ENCODE peak calls at places on chromosomes 6 and 20, in five cellular contexts. A is ecto neural progenitor cell; B is DMS153; V is fibroblast of the aortic adventitia; Q is activated T-cell treated with anti-CD3 and anti-CD28 coated beads, Interleukin-2, amount 50 U/mL, for 1 hour. P is an unnamed sample.

GRCh38 chr6:20763311-20763710 is 229.1 kb downstream of the CDKAL1 start:
- DNase-seq in B (no peak), V (no peak), Q (no peak), A (no peak), P (no peak)

GRCh38 chr20:57409316-57409671 is 18.1 kb downstream of the RBM38 start:
- DNase-seq in Q (no peak), A (no peak), V (no peak), B (no peak), P (no peak)

GRCh38 chr20:32153156-32153665 is 43.7 kb downstream of the TM9SF4 start:
- DNase-seq in A (no peak), Q (no peak), B (no peak), V (no peak), P (no peak)

GRCh38 chr6:4351857-4352669 is 216.7 kb upstream of the ECI2 start:
- DNase-seq in A (no peak), B (no peak), V (peak; percentile 98), Q (no peak), P (peak; percentile 68)

GRCh38 chr6:45472383-45472782 is 94.6 kb upstream of the SUPT3H start:
- DNase-seq in B (no peak), A (no peak), Q (no peak), V (peak; percentile 42), P (no peak)

GRCh38 chr6:117298941-117299340 is 33.6 kb downstream of the VGLL2 start:
- DNase-seq in Q (no peak), B (no peak), A (no peak), V (no peak), P (no peak)

GRCh38 chr20:10842116-10842515 is 168.3 kb upstream of the JAG1 start:
- DNase-seq in A (no peak), Q (no peak), B (peak; percentile 8), V (no peak), P (no peak)

GRCh38 chr6:160454303-160454702 is 106.1 kb downstream of the SLC22A3 start:
- DNase-seq in V (no peak), Q (no peak), A (no peak), B (no peak), P (no peak)

GRCh38 chr6:137403855-137404254 is 90.3 kb downstream of the OLIG3 start:
- DNase-seq in A (no peak), B (peak; percentile 65), Q (no peak), V (no peak), P (no peak)

GRCh38 chr20:22616551-22616950 is 32.2 kb upstream of the FOXA2 start:
- DNase-seq in A (no peak), B (no peak), V (no peak), Q (no peak), P (no peak)

GRCh38 chr6:163309491-163310026 is 105.0 kb upstream of the QKI start:
- DNase-seq in A (no peak), B (no peak), Q (no peak), V (no peak), P (no peak)

GRCh38 chr6:40450483-40450882 is 136.7 kb downstream of the LRFN2 start:
- DNase-seq in A (no peak), B (no peak), V (no peak), Q (no peak), P (no peak)

GRCh38 chr6:170434114-170434820 is 118.8 kb downstream of the PSMB1 start:
- DNase-seq in V (no peak), A (no peak), B (no peak), Q (no peak), P (no peak)

GRCh38 chr6:159899994-159900745 is 9.4 kb downstream of the MAS1 start:
- DNase-seq in A (no peak), B (no peak), Q (no peak), V (peak; percentile 72), P (no peak)

GRCh38 chr6:117540670-117541069 is 58.2 kb downstream of the DCBLD1 start:
- DNase-seq in B (no peak), A (no peak), Q (no peak), V (no peak), P (no peak)

GRCh38 chr6:127886603-127887002 is 14.3 kb downstream of the THEMIS start:
- DNase-seq in B (no peak), V (no peak), Q (no peak), A (no peak), P (no peak)

GRCh38 chr6:41155132-41155805 is 1.1 kb upstream of the TREML1 start:
- DNase-seq in B (no peak), V (peak; percentile 7), A (no peak), Q (no peak), P (no peak)

GRCh38 chr6:147508871-147509608 is 550 bp downstream of the SAMD5 start:
- DNase-seq in B (no peak), A (peak; percentile 59), V (no peak), Q (no peak), P (no peak)